ENCODE peak calls at places on chromosome X, in nine cellular contexts. M, X, B, G, Z, U, R, W and O are unnamed samples.

GRCh38 chrX:10098235-10098819 is 58.4 kb upstream of the CLCN4 start:
- DNase-seq in M (no peak), X (no peak), B (no peak), G (peak; percentile 30), Z (no peak), U (no peak), R (no peak), W (no peak), O (peak; percentile 33)

GRCh38 chrX:153580700-153581386 is 18.1 kb downstream of the CCNQ start:
- DNase-seq in M (no peak), X (no peak), B (peak; percentile 24), G (no peak), Z (no peak), U (no peak), R (no peak), W (peak; percentile 50), O (no peak)

GRCh38 chrX:78517124-78517523 is 142.0 kb downstream of the RTL3 start:
- DNase-seq in M (no peak), X (no peak), B (no peak), G (peak; percentile 68), Z (no peak), U (no peak), R (no peak), W (no peak), O (no peak)

GRCh38 chrX:14927391-14927790 is 54.2 kb downstream of the MOSPD2 start:
- DNase-seq in M (no peak), X (no peak), B (no peak), G (no peak), Z (no peak), U (no peak), R (no peak), W (no peak), O (no peak)

GRCh38 chrX:25006586-25007058 is 9.1 kb downstream of the ARX start:
- DNase-seq in M (no peak), X (no peak), B (no peak), G (no peak), Z (no peak), U (no peak), R (no peak), W (no peak), O (no peak)

GRCh38 chrX:151698485-151698884 is 3.2 kb downstream of the PRRG3 start:
- DNase-seq in M (no peak), X (no peak), B (no peak), G (no peak), Z (no peak), U (no peak), R (no peak), W (no peak), O (no peak)

GRCh38 chrX:108139303-108139702 is 47.7 kb downstream of the ATG4A start:
- DNase-seq in M (no peak), X (no peak), B (no peak), G (no peak), Z (no peak), U (no peak), R (no peak), W (peak; percentile 3), O (no peak)

GRCh38 chrX:72021975-72022374 is 109.7 kb downstream of the RTL5 start:
- DNase-seq in M (no peak), X (no peak), B (no peak), G (no peak), Z (no peak), U (no peak), R (no peak), W (peak; percentile 50), O (no peak)

GRCh38 chrX:126485371-126485770 is 67.2 kb downstream of the DCAF12L1 start:
- DNase-seq in M (no peak), X (no peak), B (no peak), G (no peak), Z (no peak), U (no peak), R (no peak), W (peak; percentile 51), O (no peak)

GRCh38 chrX:9378980-9379696 is 85.7 kb upstream of the TBL1X start:
- DNase-seq in M (no peak), X (no peak), B (no peak), G (no peak), Z (no peak), U (no peak), R (no peak), W (no peak), O (peak; percentile 10)

GRCh38 chrX:150234126-150234525 is 129.0 kb upstream of the MAMLD1 start:
- DNase-seq in M (no peak), X (no peak), B (no peak), G (no peak), Z (no peak), U (no peak), R (no peak), W (no peak), O (no peak)

GRCh38 chrX:136237074-136237473 is 14.1 kb downstream of the MAP7D3 start:
- DNase-seq in M (no peak), X (no peak), B (no peak), G (no peak), Z (no peak), U (no peak), R (no peak), W (no peak), O (no peak)
- H3K4me1 ChIP-seq in M (no peaks in the 10 kb centered on the region), X (no peaks in the 10 kb centered on the region), B (no peaks in the 10 kb centered on the region), G (no peaks in the 10 kb centered on the region), Z (no peaks in the 10 kb centered on the region), U (no peaks in the 10 kb centered on the region), R (no peaks in the 10 kb centered on the region), W (no peaks in the 10 kb centered on the region), O (no peaks in the 10 kb centered on the region)

DNA sequence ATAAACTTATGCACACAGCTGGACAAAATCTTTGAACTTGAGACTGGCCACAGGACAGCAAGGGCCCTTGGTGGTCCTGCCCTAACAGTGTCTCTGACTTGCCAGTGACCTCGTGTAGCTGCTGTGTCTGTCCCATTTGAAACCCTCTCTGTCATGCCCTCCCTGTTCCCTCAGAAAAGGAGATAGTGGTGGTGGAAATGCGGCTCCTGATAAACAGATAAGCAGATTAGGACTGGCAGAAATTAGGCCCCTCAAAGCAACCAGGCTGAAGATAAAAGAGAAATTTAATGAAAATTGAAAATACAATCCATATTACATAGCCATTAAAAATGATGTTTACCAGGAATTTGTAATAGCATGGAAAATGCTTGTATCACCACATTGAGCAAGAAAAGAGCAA is 136.6 kb upstream of the ATP6AP2 start:
- DNase-seq in M (no peak), X (no peak), B (no peak), G (no peak), Z (no peak), U (no peak), R (no peak), W (no peak), O (no peak)
- H3K4me3 ChIP-seq in M (no peak overlapping the region), X (no peak overlapping the region), B (no peak overlapping the region), G (no peak overlapping the region), Z (no peak overlapping the region), U (no peak overlapping the region), R (no peak overlapping the region), W (no peak overlapping the region), O (no peak overlapping the region)

GRCh38 chrX:23820235-23820782 is 37.3 kb downstream of the SAT1 start:
- DNase-seq in M (no peak), X (no peak), B (no peak), G (no peak), Z (no peak), U (no peak), R (no peak), W (no peak), O (no peak)
- H3K4me1 ChIP-seq in M (no peaks in the 10 kb centered on the region), X (no peaks in the 10 kb centered on the region), B (no peaks in the 10 kb centered on the region), G (no peaks in the 10 kb centered on the region), Z (peaks cover 36% of the 10 kb centered on the region), U (no peaks in the 10 kb centered on the region), R (no peaks in the 10 kb centered on the region), W (no peaks in the 10 kb centered on the region), O (no peaks in the 10 kb centered on the region)

GRCh38 chrX:49310371-49310770 is 6.9 kb downstream of the GAGE10 start:
- DNase-seq in M (no peak), X (no peak), B (no peak), G (no peak), Z (no peak), U (no peak), R (no peak), W (peak; percentile 41), O (no peak)
- H3K4me3 ChIP-seq in M (no peak overlapping the region), X (no peak overlapping the region), B (no peak overlapping the region), G (peak overlapping the region; percentile 54), Z (no peak overlapping the region), U (peak overlapping the region; percentile 42), R (no peak overlapping the region), W (no peak overlapping the region), O (no peak overlapping the region)

GRCh38 chrX:136620780-136621179 is 27.2 kb upstream of the CD40LG start:
- DNase-seq in M (no peak), X (no peak), B (no peak), G (no peak), Z (no peak), U (no peak), R (no peak), W (no peak), O (no peak)

GRCh38 chrX:136626237-136626636 is 21.7 kb upstream of the CD40LG start:
- DNase-seq in M (no peak), X (no peak), B (no peak), G (no peak), Z (no peak), U (no peak), R (no peak), W (no peak), O (no peak)

GRCh38 chrX:136625246-136625645 is 22.7 kb upstream of the CD40LG start:
- DNase-seq in M (no peak), X (no peak), B (no peak), G (no peak), Z (no peak), U (no peak), R (no peak), W (no peak), O (no peak)

GRCh38 chrX:136622568-136622967 is 25.4 kb upstream of the CD40LG start:
- DNase-seq in M (no peak), X (no peak), B (no peak), G (no peak), Z (no peak), U (no peak), R (no peak), W (no peak), O (no peak)

GRCh38 chrX:136623400-136623799 is 24.6 kb upstream of the CD40LG start:
- DNase-seq in M (no peak), X (no peak), B (no peak), G (no peak), Z (no peak), U (no peak), R (no peak), W (no peak), O (no peak)
- H3K4me1 ChIP-seq in M (no peaks in the 10 kb centered on the region), X (no peaks in the 10 kb centered on the region), B (no peaks in the 10 kb centered on the region), G (peaks cover 37% of the 10 kb centered on the region), Z (no peaks in the 10 kb centered on the region), U (no peaks in the 10 kb centered on the region), R (no peaks in the 10 kb centered on the region), W (no peaks in the 10 kb centered on the region), O (no peaks in the 10 kb centered on the region)